ENCODE peak calls at places on chromosomes 2 and 18, in ten cellular contexts. J, V, L, W, Z, Q, F, Y, R and B are unnamed samples.

GRCh38 chr2:80168037-80168436 is 136.5 kb downstream of the LRRTM1 start:
- DNase-seq in J (no peak), L (no peak), R (no peak), Q (no peak), W (no peak), Y (no peak), Z (no peak), F (no peak), V (no peak), B (no peak)

GRCh38 chr2:160379399-160379798 is 114.2 kb downstream of the RBMS1 start:
- DNase-seq in R (no peak), V (peak; percentile 92), J (no peak), F (no peak), L (no peak), Q (no peak), W (no peak), Y (no peak), Z (no peak), B (peak; percentile 38)

GRCh38 chr2:106030287-106031268 is 163.5 kb downstream of the UXS1 start:
- DNase-seq in J (no peak), Z (peak; percentile 67), W (peak; percentile 50), R (no peak), L (no peak), F (no peak), Q (no peak), Y (peak; percentile 25), V (peak; percentile 96), B (peak; percentile 72)

GRCh38 chr18:77052656-77053309 is 79.8 kb downstream of the MBP start:
- DNase-seq in F (peak; percentile 84), Q (no peak), R (no peak), Y (no peak), J (no peak), V (no peak), L (no peak), Z (no peak), W (peak; percentile 51), B (no peak)

GRCh38 chr18:43634994-43635393 is 357.7 kb upstream of the SYT4 start:
- DNase-seq in Y (no peak), F (no peak), V (no peak), L (no peak), J (no peak), W (no peak), Q (no peak), R (no peak), Z (no peak), B (no peak)

GRCh38 chr2:161039071-161039470 is 121.2 kb upstream of the TANK start:
- DNase-seq in Q (no peak), Y (no peak), Z (no peak), L (no peak), V (no peak), W (no peak), F (no peak), R (no peak), J (no peak), B (no peak)

GRCh38 chr2:241274127-241274526 is 41.3 kb downstream of the HDLBP start:
- DNase-seq in W (no peak), Y (no peak), Q (no peak), Z (no peak), F (peak; percentile 56), R (no peak), V (no peak), J (no peak), L (no peak), B (no peak)

GRCh38 chr18:3451989-3452749 is 2.2 kb downstream of the TGIF1 start:
- DNase-seq in W (peak; percentile 49), R (peak; percentile 76), V (peak; percentile 78), Y (no peak), F (peak; percentile 94), L (peak; percentile 28), Q (peak; percentile 46), J (peak; percentile 31), Z (peak; percentile 73), B (peak; percentile 79)

DNA sequence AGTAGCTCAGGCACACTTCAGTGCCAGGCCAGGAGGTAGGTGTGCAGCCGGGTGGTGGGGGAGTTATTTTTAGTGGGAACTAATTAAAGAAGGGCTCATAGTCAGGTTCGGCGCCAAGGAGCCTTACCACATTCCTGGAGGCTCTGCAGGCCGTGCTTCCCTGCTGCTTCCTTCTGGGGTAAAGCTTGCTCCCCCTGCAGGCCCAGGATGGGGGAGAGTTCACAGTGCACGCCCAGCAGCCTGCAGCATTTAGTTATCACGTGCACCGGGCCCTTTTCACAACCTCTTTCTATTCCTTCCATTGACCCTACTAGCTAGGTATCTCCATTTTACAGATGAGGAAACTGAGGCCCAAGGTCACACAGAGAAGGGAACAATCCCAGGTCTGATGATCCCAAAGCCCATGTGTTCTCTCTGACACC is 2.5 kb downstream of the KCNF1 start:
- DNase-seq in J (no peak), W (no peak), Z (no peak), Y (no peak), L (no peak), F (peak; percentile 74), R (peak; percentile 63), V (no peak), Q (no peak), B (no peak)
- TF ChIP-seq CTCF in J (peak; percentile 42), W (no peak), Z (no peak), Y (peak; percentile 16), L (peak; percentile 35), F (no peak), R (no peak), V (peak; percentile 29), Q (no peak), B (peak; percentile 28)

DNA sequence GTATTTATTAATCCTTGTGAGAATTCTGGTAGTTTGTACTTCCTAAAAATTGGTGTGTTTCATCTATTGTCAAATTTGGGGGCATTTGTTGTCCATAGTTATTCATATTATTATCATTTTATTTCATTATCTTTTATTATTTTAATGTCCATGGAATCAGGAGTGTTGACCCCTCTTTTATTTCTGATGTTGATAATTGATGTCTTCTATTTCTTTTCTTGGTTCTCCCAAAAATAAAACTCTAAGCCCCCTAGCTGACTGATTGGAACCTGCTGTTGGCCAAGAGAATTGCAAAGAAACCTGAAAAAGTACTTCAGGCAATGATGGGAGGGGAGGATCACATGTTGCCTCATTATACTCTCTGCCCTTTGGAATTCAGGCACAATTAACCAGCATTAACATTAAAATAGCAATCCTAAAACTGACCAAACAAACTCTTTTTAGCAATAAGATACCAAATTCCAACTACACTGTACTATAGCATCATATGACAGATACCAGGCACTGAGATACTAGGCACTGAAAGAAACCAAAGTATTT is 1097.3 kb upstream of the CNTNAP5 start:
- DNase-seq in R (no peak), V (no peak), W (no peak), Q (no peak), F (no peak), J (no peak), Y (no peak), L (no peak), Z (no peak), B (no peak)
- TF ChIP-seq CTCF in R (no peak), V (no peak), W (no peak), Q (no peak), F (no peak), J (no peak), Y (no peak), L (no peak), Z (no peak), B (no peak)

DNA sequence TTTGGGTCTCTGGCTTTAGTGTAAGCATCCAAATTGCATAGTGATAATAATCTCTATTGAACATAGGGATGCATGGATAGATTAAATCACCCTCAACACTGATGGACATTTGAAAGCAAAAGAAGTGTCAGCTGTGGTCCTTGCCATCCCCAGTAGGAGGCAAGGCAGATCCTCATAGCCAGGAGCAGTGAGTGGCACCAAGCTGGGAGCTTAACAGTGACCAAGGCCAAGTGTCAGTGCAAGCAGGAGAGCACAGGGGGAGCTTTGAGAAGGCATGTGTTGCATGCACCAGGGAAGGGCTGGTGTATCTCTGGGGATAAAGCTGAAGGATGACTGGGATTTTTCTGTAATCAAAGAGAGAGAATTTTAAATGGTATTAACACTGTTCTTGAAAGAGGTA is 14.7 kb downstream of the SLC14A1 start:
- DNase-seq in F (no peak), V (no peak), J (no peak), R (no peak), Q (no peak), Z (no peak), W (no peak), Y (no peak), L (no peak), B (no peak)
- TF ChIP-seq CTCF in F (no peak), V (no peak), J (no peak), R (no peak), Q (no peak), Z (no peak), W (no peak), Y (no peak), L (no peak), B (no peak)

GRCh38 chr2:152411154-152411553 is 76.2 kb downstream of the FMNL2 start:
- DNase-seq in Q (no peak), J (no peak), V (no peak), L (no peak), W (no peak), R (no peak), Y (no peak), Z (no peak), F (no peak), B (peak; percentile 46)
- TF ChIP-seq CTCF in Q (no peak), J (no peak), V (peak; percentile 8), L (no peak), W (no peak), R (no peak), Y (no peak), Z (no peak), F (no peak), B (no peak)

GRCh38 chr2:166518634-166519390 is 24.8 kb upstream of the SCN7A start:
- DNase-seq in Y (no peak), F (no peak), J (no peak), L (no peak), V (no peak), Q (no peak), Z (no peak), W (no peak), R (no peak), B (peak; percentile 67)

GRCh38 chr2:166519391-166519962 is 25.4 kb upstream of the SCN7A start:
- DNase-seq in R (peak; percentile 12), F (no peak), Z (no peak), Q (no peak), L (no peak), W (no peak), V (peak; percentile 4), Y (no peak), J (no peak), B (no peak)

GRCh38 chr2:166517533-166517932 is 23.5 kb upstream of the SCN7A start:
- DNase-seq in Z (no peak), F (no peak), J (no peak), Y (no peak), W (no peak), L (no peak), V (no peak), R (no peak), Q (no peak), B (no peak)

GRCh38 chr2:166513952-166514351 is 19.9 kb upstream of the SCN7A start:
- DNase-seq in V (no peak), Q (no peak), W (no peak), L (no peak), F (no peak), R (no peak), Y (no peak), J (no peak), Z (no peak), B (no peak)

GRCh38 chr2:166516712-166517303 is 22.8 kb upstream of the SCN7A start:
- DNase-seq in R (peak; percentile 21), L (no peak), W (no peak), F (no peak), J (peak; percentile 42), Y (no peak), Z (peak; percentile 23), V (peak; percentile 55), Q (no peak), B (peak; percentile 41)
- TF ChIP-seq CTCF in R (peak; percentile 68), L (peak; percentile 74), W (peak; percentile 18), F (no peak), J (peak; percentile 75), Y (peak; percentile 31), Z (peak; percentile 17), V (peak; percentile 70), Q (no peak), B (peak; percentile 74)